ENCODE peak calls at places on chromosomes 1 and 21, in six cellular contexts. T is A549, M is heart left ventricle, B is esophagus squamous epithelium, R is HCT116, I is spleen. U is an unnamed sample. For H3K4me1, the result is how much of the 10 kb centered on the place peaks cover.

GRCh38 chr1:160400646-160401486 is 502 bp downstream of the VANGL2 start:
- DNase-seq in T (no peak), M (no peak), B (no peak), R (no peak), I (no peak), U (peak)

GRCh38 chr21:37827878-37828277 is 88.4 kb downstream of the KCNJ6 start:
- DNase-seq in T (no peak), M (no peak), B (no peak), R (no peak), I (no peak), U (no peak)

GRCh38 chr1:100643430-100644196 is 75.9 kb upstream of the VCAM1 start:
- DNase-seq in T (peak), M (no peak), B (no peak), R (no peak), I (no peak), U (no peak)

GRCh38 chr1:107588321-107588720 is 376.7 kb downstream of the VAV3 start:
- DNase-seq in T (no peak), M (no peak), B (no peak), R (no peak), I (no peak), U (no peak)

GRCh38 chr1:230067441-230067870 is 418 bp downstream of the GALNT2 start:
- DNase-seq in T (peak), M (no peak), B (no peak), R (no peak), I (no peak), U (no peak)

GRCh38 chr1:85570446-85571180 is 9.9 kb upstream of the CCN1 start:
- DNase-seq in T (no peak), M (no peak), B (no peak), R (no peak), I (no peak), U (no peak)

GRCh38 chr1:1336931-1337792 is 6.1 kb downstream of the TAS1R3 start:
- DNase-seq in T (no peak), M (no peak), B (no peak), R (no peak), I (no peak), U (no peak)

GRCh38 chr1:31799196-31799894 is 16.5 kb downstream of the SPOCD1 start:
- DNase-seq in T (no peak), M (no peak), B (no peak), R (no peak), I (peak), U (no peak)

GRCh38 chr1:156927215-156928042 is 7.0 kb downstream of the LRRC71 start:
- DNase-seq in T (peak), M (peak), B (no peak), R (peak), I (peak), U (peak)

GRCh38 chr1:241413386-241413785 is 56.4 kb upstream of the RGS7 start:
- DNase-seq in T (no peak), M (no peak), B (no peak), R (no peak), I (no peak), U (no peak)

GRCh38 chr1:211632808-211633522 is 42.5 kb downstream of the NEK2 start:
- DNase-seq in T (no peak), M (peak), B (no peak), R (no peak), I (peak), U (no peak)

GRCh38 chr1:161160763-161161162 is 1.5 kb downstream of the USP21 start:
- DNase-seq in T (no peak), M (no peak), B (no peak), R (no peak), I (peak), U (no peak)

GRCh38 chr1:63713627-63714481 is 60.0 kb upstream of the ROR1 start:
- DNase-seq in T (peak), M (no peak), B (no peak), R (peak), I (no peak), U (no peak)

GRCh38 chr1:177753655-177754054 is 216.2 kb downstream of the SEC16B start:
- DNase-seq in T (no peak), M (no peak), B (no peak), R (no peak), I (no peak), U (no peak)

GRCh38 chr1:248857201-248857600 is 1.7 kb downstream of the ZNF692 start:
- DNase-seq in T (no peak), M (no peak), B (no peak), R (no peak), I (no peak), U (no peak)

GRCh38 chr21:42986125-42986783 is 11.9 kb downstream of the PKNOX1 start:
- DNase-seq in T (no peak), M (no peak), B (no peak), R (no peak), I (no peak), U (no peak)

GRCh38 chr1:169680377-169681019 is 30.9 kb downstream of the SELL start:
- DNase-seq in T (no peak), M (no peak), B (peak), R (no peak), I (peak), U (no peak)

GRCh38 chr1:18941221-18942141 is 15.0 kb downstream of the IFFO2 start:
- DNase-seq in T (peak), M (no peak), B (no peak), R (peak), I (peak), U (no peak)

GRCh38 chr1:163035791-163036249 is 33.3 kb upstream of the RGS4 start:
- DNase-seq in T (peak), M (no peak), B (no peak), R (peak), I (no peak), U (no peak)

GRCh38 chr1:8814870-8815269 is 2.6 kb downstream of the RERE start:
- DNase-seq in T (no peak), M (no peak), B (no peak), R (no peak), I (no peak), U (no peak)

GRCh38 chr1:109792056-109792831 is 28.5 kb upstream of the EPS8L3 start:
- DNase-seq in T (peak), M (peak), B (no peak), R (no peak), I (no peak), U (no peak)

GRCh38 chr1:54865238-54866073 is 21.5 kb downstream of the DHCR24 start:
- DNase-seq in T (no peak), M (no peak), B (no peak), R (no peak), I (no peak), U (no peak)

GRCh38 chr1:234591131-234591530 is 18.8 kb downstream of the IRF2BP2 start:
- DNase-seq in T (no peak), M (no peak), B (no peak), R (no peak), I (no peak), U (no peak)

GRCh38 chr1:32848354-32849063 is 22.2 kb downstream of the FNDC5 start:
- DNase-seq in T (no peak), M (no peak), B (no peak), R (no peak), I (no peak), U (no peak)

GRCh38 chr1:14733053-14733778 is 134.7 kb downstream of the KAZN start:
- DNase-seq in T (no peak), M (no peak), B (no peak), R (no peak), I (no peak), U (no peak)

GRCh38 chr1:104235141-104235540 is 485.4 kb downstream of the AMY1C start:
- DNase-seq in T (no peak), M (no peak), B (no peak), R (no peak), I (no peak), U (no peak)

GRCh38 chr1:67134692-67135091 is at the start of gene C1orf141:
- DNase-seq in T (no peak), M (no peak), B (no peak), R (no peak), I (no peak), U (no peak)

GRCh38 chr1:99645699-99646531 is at the start of gene PALMD:
- DNase-seq in T (peak), M (peak), B (no peak), R (no peak), I (no peak), U (peak)

DNA sequence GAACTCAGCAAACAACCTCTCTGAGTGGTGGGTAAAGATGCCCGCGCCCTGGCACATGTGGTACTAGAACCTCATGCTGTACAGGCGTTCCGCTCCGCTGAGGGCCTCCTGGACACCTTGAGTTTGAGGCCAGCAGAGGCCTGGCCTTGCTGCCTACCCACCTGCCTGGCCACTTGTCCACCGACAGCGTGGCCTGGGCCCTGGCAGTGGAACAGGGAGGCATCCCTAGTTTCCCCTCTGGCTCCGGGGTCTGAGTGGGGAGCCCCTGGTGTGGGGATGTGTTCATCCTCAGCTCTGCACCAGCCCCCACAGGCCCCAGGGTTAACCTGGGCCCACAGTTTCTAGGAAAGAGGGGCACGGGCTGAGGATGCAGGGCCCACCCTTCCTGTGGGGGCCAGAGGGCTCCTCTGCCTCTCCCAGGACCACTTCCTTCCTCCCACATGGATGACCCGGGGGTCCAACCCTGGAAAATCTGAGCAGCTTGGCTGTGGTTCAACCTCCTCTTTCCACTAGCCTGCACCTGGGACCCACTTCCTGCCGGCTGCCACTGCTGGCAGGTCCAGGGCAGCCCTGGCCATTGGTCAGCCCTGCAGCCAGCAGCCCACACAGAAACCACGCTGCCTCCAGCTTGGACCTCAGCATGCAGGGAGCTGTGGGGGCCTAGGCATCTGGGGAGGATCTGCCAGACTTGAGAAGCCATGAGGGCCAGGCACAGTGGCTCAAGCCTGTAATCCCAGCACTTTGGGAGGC is 53.3 kb upstream of the COL18A1 start:
- DNase-seq in T (no peak), M (peak), B (no peak), R (no peak), I (no peak), U (peak)
- H3K4me1 ChIP-seq in T (under half), M (half or more), B (under half), R (under half), I (under half), U (under half)

DNA sequence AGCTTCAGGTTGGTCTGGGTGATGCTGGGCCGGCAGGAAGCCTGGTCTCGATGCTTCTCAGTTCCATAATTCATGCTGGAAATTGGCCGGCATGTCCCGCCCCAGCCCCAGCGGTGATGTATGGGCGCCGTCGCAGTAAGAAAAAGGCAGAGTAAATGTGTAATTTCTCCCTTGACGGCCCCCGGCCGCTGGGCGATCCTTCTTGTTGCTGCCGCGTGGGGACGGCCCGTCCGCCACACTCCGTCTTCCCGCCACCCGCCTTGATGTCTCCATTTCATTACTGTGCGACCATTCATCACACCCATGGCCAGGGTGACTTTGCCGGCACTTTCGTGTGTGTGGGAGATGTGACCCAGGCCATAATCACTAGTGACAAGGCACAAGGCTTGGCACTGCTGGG is 8.5 kb downstream of the DMAP1 start:
- DNase-seq in T (no peak), M (no peak), B (no peak), R (no peak), I (no peak), U (no peak)
- TF ChIP-seq POLR2A in T (no peak), M (no peak), B (no peak), R (no peak), I (no peak), U (no peak)

DNA sequence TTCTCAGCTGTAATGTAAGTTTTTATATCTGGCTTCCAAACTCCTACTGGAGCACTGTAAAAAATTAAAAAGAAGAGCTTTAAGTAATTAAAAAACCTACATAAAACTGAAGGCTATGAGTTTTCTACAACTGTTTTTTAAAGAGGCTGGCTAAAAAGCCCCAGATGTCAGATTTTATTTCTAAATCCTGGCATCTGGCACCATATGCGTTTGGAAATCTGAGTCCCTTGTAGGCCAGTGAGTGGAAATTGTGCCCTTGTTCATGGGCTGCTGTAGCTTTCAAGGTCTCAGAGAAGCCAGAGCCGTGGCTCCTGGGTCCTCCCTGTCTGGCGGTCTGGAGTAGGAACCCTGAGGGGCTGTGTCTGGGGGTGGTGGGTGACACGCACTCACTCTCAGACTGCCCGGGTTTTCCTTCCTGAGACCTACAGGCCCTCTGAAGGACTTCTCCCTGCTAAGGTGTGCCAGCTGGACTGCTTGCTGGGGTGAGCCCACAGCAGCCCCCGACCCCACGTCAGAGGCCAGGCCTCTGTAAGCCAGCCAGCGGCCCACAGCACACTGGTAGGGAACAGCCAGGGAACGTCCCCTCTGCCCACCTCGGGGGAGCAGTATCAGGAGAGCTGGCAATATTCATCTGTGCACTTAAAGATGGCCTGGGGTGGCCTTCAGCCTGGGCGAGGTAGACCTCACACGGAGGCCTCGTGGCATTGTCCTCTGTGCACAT is 151.4 kb downstream of the PEX14 start:
- DNase-seq in T (no peak), M (peak), B (no peak), R (no peak), I (peak), U (peak)
- H3K27ac ChIP-seq in T (no peak), M (no peak), B (peak), R (no peak), I (no peak), U (no peak)

DNA sequence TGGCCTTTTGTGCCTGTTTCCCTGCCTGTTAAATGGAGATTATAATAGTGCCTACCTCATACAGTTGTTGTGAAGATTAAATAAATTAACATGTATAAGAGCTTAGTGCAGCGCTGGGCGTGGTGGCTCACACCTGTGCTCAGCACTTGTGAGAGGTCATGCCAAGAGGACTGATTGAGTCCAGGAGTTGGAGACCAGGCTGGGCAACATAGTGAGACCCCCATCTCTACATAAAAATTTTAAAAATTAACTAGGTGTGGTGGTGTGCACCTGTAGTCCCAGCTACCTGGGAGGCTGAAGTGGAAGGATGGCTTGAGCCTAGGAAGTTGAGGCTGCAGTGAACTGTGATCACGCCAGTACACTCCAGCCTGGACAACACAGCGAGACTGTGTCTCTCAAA is 12.1 kb downstream of the CAMK2N1 start:
- DNase-seq in T (no peak), M (no peak), B (no peak), R (no peak), I (no peak), U (no peak)
- H3K4me1 ChIP-seq in T (half or more), M (under half), B (under half), R (under half), I (under half), U (under half)

DNA sequence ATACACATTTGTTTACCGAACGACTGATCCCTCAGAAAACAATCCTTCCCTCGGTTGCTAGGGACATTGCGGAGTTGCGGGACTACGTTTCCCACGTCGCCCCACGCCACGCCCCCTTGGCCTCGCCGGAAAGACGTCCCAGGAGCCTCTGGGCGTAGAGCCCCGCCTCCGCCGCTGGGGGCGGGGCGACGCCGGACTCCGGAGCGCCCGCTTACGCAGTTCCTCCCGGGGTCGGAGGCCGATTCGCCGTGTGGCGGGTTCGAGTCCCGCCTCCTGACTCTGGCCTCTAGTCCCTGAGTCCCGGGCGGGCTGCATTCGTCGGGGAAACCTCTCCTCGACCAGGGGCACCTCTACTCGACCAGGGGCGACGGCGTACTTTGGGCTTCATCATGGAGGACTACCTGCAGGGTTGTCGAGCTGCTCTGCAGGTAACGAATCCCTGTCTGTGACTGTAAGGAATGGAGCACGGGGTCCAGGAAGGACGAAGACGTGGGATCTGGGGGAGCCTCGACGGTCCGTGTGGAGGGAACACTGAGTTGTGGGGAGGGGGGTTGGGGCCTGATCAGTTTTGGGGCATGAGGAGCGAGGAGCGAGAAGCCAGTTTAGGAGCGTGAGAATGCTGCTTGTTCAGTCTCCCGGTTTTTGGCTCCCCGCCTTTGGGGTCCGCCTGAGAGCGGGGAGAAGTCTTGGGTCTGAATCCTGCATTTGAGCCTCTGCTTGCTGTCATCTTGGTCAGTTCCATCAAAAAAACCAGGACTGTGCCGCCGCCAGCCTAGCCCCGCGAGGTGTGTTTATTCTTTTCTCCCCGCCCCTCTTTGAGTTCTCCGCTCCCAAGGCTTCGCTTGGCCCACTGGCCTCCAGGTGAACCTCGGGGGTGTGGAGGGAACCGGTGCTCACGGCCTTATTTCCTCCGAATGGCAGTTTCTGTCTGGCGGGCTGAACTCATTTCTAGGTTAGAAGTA is at the start of gene PRUNE1:
- DNase-seq in T (peak), M (peak), B (peak), R (peak), I (peak), U (peak)
- TF ChIP-seq POLR2A in T (peak), M (peak), B (no peak), R (peak), I (no peak), U (peak)

DNA sequence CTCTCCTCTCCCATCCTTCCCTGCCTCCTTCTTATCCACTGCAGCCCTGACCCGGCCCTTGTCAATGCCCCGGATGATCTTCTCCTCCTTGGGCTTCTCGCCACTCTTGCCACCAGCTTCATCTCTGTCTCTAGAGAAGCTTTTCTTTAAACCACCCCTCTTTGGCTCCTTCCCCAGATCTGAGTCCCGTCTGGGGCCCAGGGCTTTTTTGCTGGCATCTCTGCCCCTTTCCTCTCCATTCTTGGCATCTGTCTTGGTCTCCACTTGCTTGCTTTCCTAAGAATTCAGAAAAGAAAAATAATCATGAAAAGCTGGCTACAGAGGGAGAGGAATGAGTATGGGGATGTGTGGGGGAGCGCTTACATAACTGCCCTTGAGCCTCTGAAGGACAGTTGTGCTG is 11.8 kb downstream of the SHISA4 start:
- DNase-seq in T (no peak), M (no peak), B (no peak), R (no peak), I (peak), U (no peak)
- H3K27ac ChIP-seq in T (no peak), M (no peak), B (peak), R (no peak), I (no peak), U (no peak)

U was measured in upper lobe of left lung.